ENCODE peak calls at places on chromosomes 1 and 21, in seven cellular contexts. One of them, this sample, is unnamed.

GRCh38 chr1:153541641-153542569 is 1.2 kb upstream of the S100A5 start:
- DNase-seq in uterus: no peak
- DNase-seq in ovary: peak
- DNase-seq in lower lobe of right lung: no peak
- DNase-seq in AG04450: no peak
- DNase-seq in naive thymus-derived CD4-positive, alpha-beta T cell: no peak
- DNase-seq in esophagus squamous epithelium: no peak
- DNase-seq in this sample: no peak

GRCh38 chr21:41932191-41932575 is 21.6 kb downstream of the C2CD2 start:
- DNase-seq in uterus: no peak
- DNase-seq in ovary: peak
- DNase-seq in lower lobe of right lung: no peak
- DNase-seq in AG04450: peak
- DNase-seq in naive thymus-derived CD4-positive, alpha-beta T cell: no peak
- DNase-seq in esophagus squamous epithelium: no peak
- DNase-seq in this sample: no peak

GRCh38 chr1:241688940-241689368 is 36.9 kb downstream of the WDR64 start:
- DNase-seq in uterus: no peak
- DNase-seq in ovary: no peak
- DNase-seq in lower lobe of right lung: no peak
- DNase-seq in AG04450: no peak
- DNase-seq in naive thymus-derived CD4-positive, alpha-beta T cell: no peak
- DNase-seq in esophagus squamous epithelium: no peak
- DNase-seq in this sample: no peak

GRCh38 chr1:34460193-34460592 is 283.5 kb downstream of the C1orf94 start:
- DNase-seq in uterus: no peak
- DNase-seq in ovary: no peak
- DNase-seq in lower lobe of right lung: peak
- DNase-seq in AG04450: no peak
- DNase-seq in naive thymus-derived CD4-positive, alpha-beta T cell: peak
- DNase-seq in esophagus squamous epithelium: no peak
- DNase-seq in this sample: peak

GRCh38 chr1:183315987-183316758 is 102.0 kb downstream of the NMNAT2 start:
- DNase-seq in uterus: no peak
- DNase-seq in ovary: no peak
- DNase-seq in lower lobe of right lung: no peak
- DNase-seq in AG04450: no peak
- DNase-seq in naive thymus-derived CD4-positive, alpha-beta T cell: no peak
- DNase-seq in esophagus squamous epithelium: no peak
- DNase-seq in this sample: no peak

GRCh38 chr1:240499012-240499411 is 112.9 kb downstream of the GREM2 start:
- DNase-seq in uterus: no peak
- DNase-seq in ovary: no peak
- DNase-seq in lower lobe of right lung: no peak
- DNase-seq in AG04450: no peak
- DNase-seq in naive thymus-derived CD4-positive, alpha-beta T cell: no peak
- DNase-seq in esophagus squamous epithelium: no peak
- DNase-seq in this sample: no peak

GRCh38 chr1:235083589-235084323 is 44.9 kb downstream of the TOMM20 start:
- DNase-seq in uterus: peak
- DNase-seq in ovary: peak
- DNase-seq in lower lobe of right lung: peak
- DNase-seq in AG04450: peak
- DNase-seq in naive thymus-derived CD4-positive, alpha-beta T cell: peak
- DNase-seq in esophagus squamous epithelium: peak
- DNase-seq in this sample: peak

GRCh38 chr1:192232859-192233417 is 74.7 kb downstream of the RGS18 start:
- DNase-seq in uterus: no peak
- DNase-seq in ovary: no peak
- DNase-seq in lower lobe of right lung: no peak
- DNase-seq in AG04450: no peak
- DNase-seq in naive thymus-derived CD4-positive, alpha-beta T cell: no peak
- DNase-seq in esophagus squamous epithelium: no peak
- DNase-seq in this sample: no peak

GRCh38 chr1:180951881-180952656 is 39.4 kb downstream of the KIAA1614 start:
- DNase-seq in uterus: no peak
- DNase-seq in ovary: no peak
- DNase-seq in lower lobe of right lung: no peak
- DNase-seq in AG04450: no peak
- DNase-seq in naive thymus-derived CD4-positive, alpha-beta T cell: no peak
- DNase-seq in esophagus squamous epithelium: no peak
- DNase-seq in this sample: no peak

GRCh38 chr1:206931709-206932108 is 10.0 kb upstream of the FCMR start:
- DNase-seq in uterus: no peak
- DNase-seq in ovary: no peak
- DNase-seq in lower lobe of right lung: no peak
- DNase-seq in AG04450: no peak
- DNase-seq in naive thymus-derived CD4-positive, alpha-beta T cell: no peak
- DNase-seq in esophagus squamous epithelium: no peak
- DNase-seq in this sample: no peak

DNA sequence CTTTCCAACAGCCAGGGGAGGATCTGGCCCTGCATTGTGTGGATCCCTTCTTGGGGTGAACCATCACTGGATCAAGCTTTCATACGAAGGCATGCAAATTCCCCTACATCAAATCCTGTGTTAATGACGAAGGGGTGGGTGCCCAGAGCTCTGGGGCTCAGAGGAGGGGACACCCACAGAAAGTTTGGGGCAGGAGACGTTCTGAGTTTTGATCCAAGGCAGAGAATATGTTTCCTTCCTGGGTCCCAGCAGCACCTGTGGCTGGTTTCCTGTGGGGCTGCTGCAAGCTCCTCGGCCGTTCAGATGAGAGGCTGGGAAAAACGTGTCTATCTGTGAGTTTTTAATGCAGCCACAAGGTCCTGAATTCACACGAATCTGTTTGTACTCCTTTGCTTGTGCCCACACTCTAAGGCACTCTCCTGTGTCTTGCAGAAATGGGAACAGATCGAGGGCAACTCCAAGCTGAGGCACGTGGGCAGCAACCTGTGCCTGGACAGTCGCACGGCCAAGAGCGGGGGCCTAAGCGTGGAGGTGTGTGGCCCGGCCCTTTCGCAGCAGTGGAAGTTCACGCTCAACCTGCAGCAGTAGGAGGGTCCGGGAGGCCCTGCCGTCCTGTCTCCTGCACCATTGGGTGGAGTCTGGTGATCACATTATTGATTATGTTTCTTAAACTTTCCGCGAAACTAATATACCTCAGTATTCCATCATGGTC is 147.1 kb downstream of the PGBD5 start:
- DNase-seq in uterus: no peak
- DNase-seq in ovary: no peak
- DNase-seq in lower lobe of right lung: peak
- DNase-seq in AG04450: no peak
- DNase-seq in naive thymus-derived CD4-positive, alpha-beta T cell: no peak
- DNase-seq in esophagus squamous epithelium: no peak
- DNase-seq in this sample: no peak
- H3K27ac ChIP-seq in uterus: no peak
- H3K27ac ChIP-seq in ovary: no peak
- H3K27ac ChIP-seq in lower lobe of right lung: no peak
- H3K27ac ChIP-seq in AG04450: no peak
- H3K27ac ChIP-seq in naive thymus-derived CD4-positive, alpha-beta T cell: peak
- H3K27ac ChIP-seq in esophagus squamous epithelium: no peak
- H3K27ac ChIP-seq in this sample: no peak

GRCh38 chr1:66311628-66312027 is 222.3 kb upstream of the SGIP1 start:
- DNase-seq in uterus: no peak
- DNase-seq in ovary: no peak
- DNase-seq in lower lobe of right lung: no peak
- DNase-seq in AG04450: no peak
- DNase-seq in naive thymus-derived CD4-positive, alpha-beta T cell: no peak
- DNase-seq in esophagus squamous epithelium: no peak
- DNase-seq in this sample: no peak
- H3K4me3 ChIP-seq in uterus: no peak
- H3K4me3 ChIP-seq in ovary: no peak
- H3K4me3 ChIP-seq in lower lobe of right lung: no peak
- H3K4me3 ChIP-seq in AG04450: no peak
- H3K4me3 ChIP-seq in naive thymus-derived CD4-positive, alpha-beta T cell: no peak
- H3K4me3 ChIP-seq in esophagus squamous epithelium: no peak
- H3K4me3 ChIP-seq in this sample: no peak

DNA sequence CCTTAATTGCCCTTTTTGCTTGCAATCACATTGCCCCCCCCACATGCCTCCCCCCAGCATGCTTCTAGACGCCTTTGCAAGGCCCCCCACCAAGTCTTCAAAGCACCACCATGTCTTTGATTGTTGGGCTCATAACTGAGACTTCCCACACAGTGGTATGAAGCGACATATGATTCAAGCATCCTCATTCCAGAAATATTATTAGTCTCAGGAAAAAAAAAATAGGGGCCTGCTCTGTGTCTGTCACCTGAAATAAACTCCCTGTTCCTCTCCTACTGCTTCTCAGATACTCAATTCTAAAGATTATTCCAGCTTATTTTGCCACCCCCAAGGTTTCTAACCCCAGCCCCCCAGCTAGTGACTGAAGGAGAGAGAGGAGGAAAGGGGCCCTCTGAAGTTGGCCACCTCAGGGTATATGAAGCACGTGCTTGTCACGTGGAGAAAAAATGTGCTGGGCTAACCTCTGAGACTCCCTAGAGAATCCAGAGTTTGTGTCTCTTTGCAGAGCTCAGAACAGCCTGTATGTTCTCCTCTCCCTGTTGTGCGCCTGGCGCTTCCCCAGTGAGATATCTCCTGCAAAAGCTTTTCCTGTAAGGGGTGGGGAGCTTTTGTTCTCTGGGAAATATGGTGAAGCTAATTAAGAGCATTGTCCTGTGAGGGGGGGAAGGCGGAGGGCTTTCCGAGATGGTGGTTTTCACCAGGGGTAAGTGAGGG is 35.9 kb upstream of the RASAL2 start:
- DNase-seq in uterus: peak
- DNase-seq in ovary: peak
- DNase-seq in lower lobe of right lung: no peak
- DNase-seq in AG04450: no peak
- DNase-seq in naive thymus-derived CD4-positive, alpha-beta T cell: no peak
- DNase-seq in esophagus squamous epithelium: no peak
- DNase-seq in this sample: no peak
- H3K27ac ChIP-seq in uterus: peak
- H3K27ac ChIP-seq in ovary: no peak
- H3K27ac ChIP-seq in lower lobe of right lung: peak
- H3K27ac ChIP-seq in AG04450: no peak
- H3K27ac ChIP-seq in naive thymus-derived CD4-positive, alpha-beta T cell: no peak
- H3K27ac ChIP-seq in esophagus squamous epithelium: peak
- H3K27ac ChIP-seq in this sample: peak

GRCh38 chr1:74995848-74996247 is 138.3 kb upstream of the LHX8 start:
- DNase-seq in uterus: no peak
- DNase-seq in ovary: no peak
- DNase-seq in lower lobe of right lung: no peak
- DNase-seq in AG04450: no peak
- DNase-seq in naive thymus-derived CD4-positive, alpha-beta T cell: no peak
- DNase-seq in esophagus squamous epithelium: no peak
- DNase-seq in this sample: no peak
- H3K4me3 ChIP-seq in uterus: no peak
- H3K4me3 ChIP-seq in ovary: no peak
- H3K4me3 ChIP-seq in lower lobe of right lung: no peak
- H3K4me3 ChIP-seq in AG04450: no peak
- H3K4me3 ChIP-seq in naive thymus-derived CD4-positive, alpha-beta T cell: no peak
- H3K4me3 ChIP-seq in esophagus squamous epithelium: no peak
- H3K4me3 ChIP-seq in this sample: no peak

GRCh38 chr1:3787745-3788605 is 8.3 kb downstream of the LRRC47 start:
- DNase-seq in uterus: no peak
- DNase-seq in ovary: no peak
- DNase-seq in lower lobe of right lung: no peak
- DNase-seq in AG04450: no peak
- DNase-seq in naive thymus-derived CD4-positive, alpha-beta T cell: no peak
- DNase-seq in esophagus squamous epithelium: no peak
- DNase-seq in this sample: no peak
- H3K27ac ChIP-seq in uterus: no peak
- H3K27ac ChIP-seq in ovary: no peak
- H3K27ac ChIP-seq in lower lobe of right lung: no peak
- H3K27ac ChIP-seq in AG04450: no peak
- H3K27ac ChIP-seq in naive thymus-derived CD4-positive, alpha-beta T cell: no peak
- H3K27ac ChIP-seq in esophagus squamous epithelium: no peak
- H3K27ac ChIP-seq in this sample: no peak

GRCh38 chr1:1067284-1068076 is 6.6 kb downstream of the RNF223 start:
- DNase-seq in uterus: no peak
- DNase-seq in ovary: no peak
- DNase-seq in lower lobe of right lung: peak
- DNase-seq in AG04450: no peak
- DNase-seq in naive thymus-derived CD4-positive, alpha-beta T cell: no peak
- DNase-seq in esophagus squamous epithelium: no peak
- DNase-seq in this sample: no peak
- H3K4me3 ChIP-seq in uterus: no peak
- H3K4me3 ChIP-seq in ovary: no peak
- H3K4me3 ChIP-seq in lower lobe of right lung: peak
- H3K4me3 ChIP-seq in AG04450: no peak
- H3K4me3 ChIP-seq in naive thymus-derived CD4-positive, alpha-beta T cell: no peak
- H3K4me3 ChIP-seq in esophagus squamous epithelium: peak
- H3K4me3 ChIP-seq in this sample: no peak

DNA sequence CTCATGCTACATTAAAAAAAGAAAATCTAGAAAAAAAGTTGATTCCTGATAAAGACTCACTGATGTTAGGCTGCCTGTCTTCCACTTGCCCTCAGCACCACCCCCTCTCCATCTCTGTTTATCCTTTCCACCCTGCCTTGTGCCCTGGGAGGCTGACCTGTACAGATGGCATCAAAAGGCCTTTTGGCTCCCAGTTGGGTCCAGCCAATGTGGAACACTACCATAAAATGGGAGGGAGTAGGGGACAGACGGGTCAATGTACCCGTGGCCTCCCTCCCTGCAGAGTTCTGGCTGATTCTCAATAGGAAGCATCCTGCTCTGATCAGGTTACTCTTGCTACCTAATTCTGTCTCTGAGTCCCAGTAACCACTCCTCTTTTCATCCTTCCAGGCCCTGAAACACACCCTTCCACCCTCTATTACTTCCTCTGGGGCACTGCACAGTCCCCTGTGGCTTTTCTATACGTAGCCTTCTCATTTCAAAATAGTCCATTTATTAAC is 300.0 kb downstream of the HHIPL2 start:
- DNase-seq in uterus: no peak
- DNase-seq in ovary: no peak
- DNase-seq in lower lobe of right lung: no peak
- DNase-seq in AG04450: no peak
- DNase-seq in naive thymus-derived CD4-positive, alpha-beta T cell: no peak
- DNase-seq in esophagus squamous epithelium: no peak
- DNase-seq in this sample: no peak
- H3K27ac ChIP-seq in uterus: no peak
- H3K27ac ChIP-seq in ovary: no peak
- H3K27ac ChIP-seq in lower lobe of right lung: no peak
- H3K27ac ChIP-seq in AG04450: no peak
- H3K27ac ChIP-seq in naive thymus-derived CD4-positive, alpha-beta T cell: no peak
- H3K27ac ChIP-seq in esophagus squamous epithelium: no peak
- H3K27ac ChIP-seq in this sample: no peak

GRCh38 chr1:59394706-59395417 is 98.0 kb downstream of the FGGY start:
- DNase-seq in uterus: no peak
- DNase-seq in ovary: no peak
- DNase-seq in lower lobe of right lung: no peak
- DNase-seq in AG04450: no peak
- DNase-seq in naive thymus-derived CD4-positive, alpha-beta T cell: no peak
- DNase-seq in esophagus squamous epithelium: no peak
- DNase-seq in this sample: no peak
- H3K4me3 ChIP-seq in uterus: no peak
- H3K4me3 ChIP-seq in ovary: no peak
- H3K4me3 ChIP-seq in lower lobe of right lung: no peak
- H3K4me3 ChIP-seq in AG04450: no peak
- H3K4me3 ChIP-seq in naive thymus-derived CD4-positive, alpha-beta T cell: no peak
- H3K4me3 ChIP-seq in esophagus squamous epithelium: no peak
- H3K4me3 ChIP-seq in this sample: no peak

GRCh38 chr1:43473463-43473862 is 19.7 kb upstream of the HYI start:
- DNase-seq in uterus: no peak
- DNase-seq in ovary: no peak
- DNase-seq in lower lobe of right lung: no peak
- DNase-seq in AG04450: no peak
- DNase-seq in naive thymus-derived CD4-positive, alpha-beta T cell: no peak
- DNase-seq in esophagus squamous epithelium: no peak
- DNase-seq in this sample: no peak
- H3K27ac ChIP-seq in uterus: no peak
- H3K27ac ChIP-seq in ovary: no peak
- H3K27ac ChIP-seq in lower lobe of right lung: no peak
- H3K27ac ChIP-seq in AG04450: peak
- H3K27ac ChIP-seq in naive thymus-derived CD4-positive, alpha-beta T cell: no peak
- H3K27ac ChIP-seq in esophagus squamous epithelium: no peak
- H3K27ac ChIP-seq in this sample: no peak

This sample was measured in coronary artery.